ENCODE peak calls at places on chromosomes 11 and 22, in six cellular contexts. X is astrocyte of the hippocampus; Z is fibroblast of pulmonary artery; U is A549; G is activated naive CD4-positive, alpha-beta T cell treated with anti-CD3 and anti-CD28 coated beads for 36 hours; R is NCI-H345. N is an unnamed sample.
A peak's percentile ranks its signal among the peaks of the same experiment; 100 is the strongest.

GRCh38 chr11:82557274-82557673 is 176.4 kb downstream of the FAM181B start:
- DNase-seq in R (peak; percentile 61), Z (no peak), G (peak; percentile 5), X (no peak), U (no peak), N (no peak)

GRCh38 chr11:64744544-64745218 is 739 bp upstream of the RASGRP2 start:
- DNase-seq in U (no peak), G (no peak), X (no peak), R (no peak), Z (no peak), N (no peak)

GRCh38 chr11:23903044-23903704 is 593.7 kb upstream of the LUZP2 start:
- DNase-seq in G (no peak), Z (peak; percentile 94), R (no peak), U (no peak), X (peak; percentile 87), N (no peak)

GRCh38 chr11:103295704-103296103 is 186.5 kb downstream of the DYNC2H1 start:
- DNase-seq in R (no peak), G (no peak), U (no peak), Z (peak; percentile 11), X (no peak), N (no peak)

GRCh38 chr11:113446112-113446511 is 29.1 kb downstream of the DRD2 start:
- DNase-seq in G (no peak), R (no peak), U (no peak), X (peak; percentile 25), Z (peak; percentile 57), N (no peak)

GRCh38 chr11:35478411-35479139 is 46.8 kb downstream of the PAMR1 start:
- DNase-seq in X (peak; percentile 39), R (no peak), G (no peak), U (no peak), Z (no peak), N (no peak)

GRCh38 chr22:38756631-38757463 is 1.0 kb upstream of the SUN2 start:
- DNase-seq in Z (no peak), X (no peak), G (peak; percentile 70), R (no peak), U (no peak), N (no peak)

GRCh38 chr11:68324241-68324640 is 11.8 kb downstream of the LRP5 start:
- DNase-seq in X (no peak), U (no peak), R (no peak), G (no peak), Z (no peak), N (no peak)

GRCh38 chr11:15206791-15207190 is 92.1 kb downstream of the INSC start:
- DNase-seq in R (no peak), Z (no peak), U (no peak), G (no peak), X (no peak), N (no peak)

GRCh38 chr11:59963733-59964132 is at the start of gene OOSP4A:
- DNase-seq in G (no peak), Z (no peak), R (no peak), U (no peak), X (no peak), N (no peak)

GRCh38 chr11:371716-372590 is 2.7 kb downstream of the B4GALNT4 start:
- DNase-seq in X (no peak), G (no peak), U (no peak), R (no peak), Z (no peak), N (no peak)

GRCh38 chr11:44760917-44761545 is 34.3 kb downstream of the TSPAN18 start:
- DNase-seq in U (peak; percentile 71), G (no peak), R (no peak), Z (peak; percentile 92), X (peak; percentile 90), N (peak; percentile 84)

GRCh38 chr22:48568736-48569330 is 1258.8 kb downstream of the BRD1 start:
- DNase-seq in U (no peak), X (no peak), G (no peak), Z (no peak), R (no peak), N (no peak)

N was measured in ecto neural progenitor cell.